ENCODE peak calls at places on chromosomes 2 and 18, in five cellular contexts. E, P, I, Q and V are unnamed samples. For H3K4me1, the result is how much of the 10 kb centered on the place peaks cover.

GRCh38 chr18:24584777-24585176 is 124.3 kb downstream of the HRH4 start:
- DNase-seq in E (no peak), P (peak), I (no peak), Q (no peak), V (no peak)

GRCh38 chr2:100643459-100643858 is 80.7 kb downstream of the PDCL3 start:
- DNase-seq in E (no peak), P (no peak), I (no peak), Q (no peak), V (no peak)

GRCh38 chr2:197205590-197206215 is 104.9 kb downstream of the ANKRD44 start:
- DNase-seq in E (no peak), P (no peak), I (no peak), Q (no peak), V (no peak)

GRCh38 chr2:2871480-2872308 is 505.9 kb downstream of the EIPR1 start:
- DNase-seq in E (no peak), P (no peak), I (no peak), Q (no peak), V (no peak)

GRCh38 chr2:74659462-74659861 is 5.4 kb downstream of the SEMA4F start:
- DNase-seq in E (no peak), P (no peak), I (no peak), Q (no peak), V (no peak)

GRCh38 chr2:157492189-157492773 is 48.4 kb upstream of the CYTIP start:
- DNase-seq in E (peak), P (peak), I (peak), Q (peak), V (peak)

GRCh38 chr18:41320090-41320489 is 634.9 kb upstream of the PIK3C3 start:
- DNase-seq in E (no peak), P (no peak), I (peak), Q (no peak), V (peak)

GRCh38 chr2:134154269-134154668 is 99.6 kb upstream of the MGAT5 start:
- DNase-seq in E (no peak), P (no peak), I (no peak), Q (no peak), V (no peak)

GRCh38 chr2:51710222-51710621 is 678.3 kb upstream of the NRXN1 start:
- DNase-seq in E (peak), P (peak), I (peak), Q (no peak), V (no peak)

GRCh38 chr2:35292269-35292668 is 1063.3 kb upstream of the CRIM1 start:
- DNase-seq in E (no peak), P (no peak), I (no peak), Q (no peak), V (peak)

GRCh38 chr2:218890369-218890768 is 9.7 kb downstream of the WNT10A start:
- DNase-seq in E (no peak), P (no peak), I (no peak), Q (no peak), V (no peak)

GRCh38 chr2:85468096-85468703 is 49.7 kb downstream of the SH2D6 start:
- DNase-seq in E (no peak), P (no peak), I (no peak), Q (no peak), V (no peak)

GRCh38 chr2:185074156-185074555 is 475.8 kb downstream of the ZNF804A start:
- DNase-seq in E (no peak), P (no peak), I (no peak), Q (no peak), V (no peak)

GRCh38 chr2:176096243-176096985 is 3.2 kb upstream of the HOXD12 start:
- DNase-seq in E (no peak), P (no peak), I (no peak), Q (no peak), V (peak)
- TF ChIP-seq EZH2 in E (no peak), P (peak), I (no peak), Q (no peak), V (no peak)

GRCh38 chr2:45782436-45782835 is 131.0 kb downstream of the PRKCE start:
- DNase-seq in E (no peak), P (no peak), I (no peak), Q (no peak), V (no peak)
- H3K4me3 ChIP-seq in E (no peak), P (no peak), I (no peak), Q (no peak), V (no peak)

GRCh38 chr2:230075988-230076631 is 7.4 kb upstream of the SLC16A14 start:
- DNase-seq in E (no peak), P (no peak), I (no peak), Q (no peak), V (peak)
- H3K4me1 ChIP-seq in E (under half), P (under half), I (under half), Q (under half), V (under half)

GRCh38 chr18:48950536-48951447 is at the start of gene SMAD7:
- DNase-seq in E (no peak), P (no peak), I (peak), Q (no peak), V (no peak)
- TF ChIP-seq EZH2 in E (no peak), P (peak), I (no peak), Q (no peak), V (no peak)